ENCODE peak calls at places on chromosomes 3 and 15, in five cellular contexts. I, E, C, T and S are unnamed samples.

GRCh38 chr15:32706704-32707103 is 11.1 kb upstream of the GREM1 start:
- DNase-seq in I (no peak), E (no peak), C (peak), T (no peak), S (peak)

GRCh38 chr15:95492388-95493070 is 838.0 kb upstream of the NR2F2 start:
- DNase-seq in E (no peak), C (no peak), I (no peak), T (no peak), S (peak)

GRCh38 chr3:135392151-135392550 is 573.4 kb upstream of the PPP2R3A start:
- DNase-seq in C (no peak), E (no peak), T (no peak), I (no peak), S (no peak)

GRCh38 chr15:31269961-31270575 is 56.6 kb upstream of the KLF13 start:
- DNase-seq in I (no peak), C (no peak), T (no peak), E (no peak), S (no peak)

GRCh38 chr3:16300881-16301359 is 35.9 kb downstream of the OXNAD1 start:
- DNase-seq in T (no peak), I (no peak), E (no peak), C (no peak), S (no peak)

GRCh38 chr3:50971487-50971924 is 296.8 kb downstream of the DOCK3 start:
- DNase-seq in T (no peak), I (peak), E (peak), C (peak), S (peak)

GRCh38 chr3:73716418-73716817 is 91.7 kb upstream of the PDZRN3 start:
- DNase-seq in C (peak), E (no peak), T (no peak), I (no peak), S (peak)

GRCh38 chr3:155747867-155748266 is 3.0 kb upstream of the PLCH1 start:
- DNase-seq in T (no peak), E (no peak), I (no peak), C (no peak), S (no peak)

GRCh38 chr3:111737712-111738097 is 121.4 kb upstream of the PHLDB2 start:
- DNase-seq in I (no peak), T (no peak), C (peak), E (no peak), S (peak)

GRCh38 chr3:155070932-155071387 is 9.2 kb upstream of the MME start:
- DNase-seq in I (no peak), T (no peak), C (peak), E (no peak), S (peak)

GRCh38 chr3:188513662-188514328 is 359.8 kb downstream of the LPP start:
- DNase-seq in E (no peak), T (no peak), I (no peak), C (no peak), S (no peak)

GRCh38 chr15:77773903-77774302 is 141.2 kb upstream of the LINGO1 start:
- DNase-seq in I (no peak), E (peak), C (no peak), T (no peak), S (no peak)

GRCh38 chr3:12934431-12934830 is 93.1 kb upstream of the RPL32 start:
- DNase-seq in T (no peak), C (no peak), E (no peak), I (no peak), S (no peak)

GRCh38 chr3:43727930-43728329 is 37.2 kb downstream of the ABHD5 start:
- DNase-seq in E (no peak), I (no peak), C (no peak), T (no peak), S (no peak)

GRCh38 chr3:44529927-44530326 is 25.1 kb upstream of the ZKSCAN7 start:
- DNase-seq in C (no peak), E (peak), I (peak), T (no peak), S (no peak)

GRCh38 chr3:124985358-124985757 is 50.8 kb upstream of the MUC13 start:
- DNase-seq in C (peak), E (no peak), I (no peak), T (no peak), S (peak)

GRCh38 chr15:70504305-70504951 is 258.9 kb downstream of the UACA start:
- DNase-seq in C (peak), E (peak), I (no peak), T (no peak), S (no peak)

GRCh38 chr3:179898024-179898423 is 138.7 kb downstream of the PEX5L start:
- DNase-seq in E (peak), T (no peak), C (peak), I (peak), S (peak)

GRCh38 chr3:152719264-152719663 is 115.7 kb upstream of the P2RY1 start:
- DNase-seq in E (no peak), T (no peak), I (no peak), C (peak), S (peak)

GRCh38 chr15:59344311-59344710 is 28.4 kb downstream of the MYO1E start:
- DNase-seq in T (no peak), C (no peak), E (no peak), I (no peak), S (no peak)

GRCh38 chr3:151101270-151101954 is 15.9 kb downstream of the MED12L start:
- DNase-seq in E (no peak), C (no peak), T (no peak), I (no peak), S (no peak)

GRCh38 chr15:76648732-76649444 is 256.3 kb downstream of the SCAPER start:
- DNase-seq in E (no peak), I (no peak), C (no peak), T (no peak), S (no peak)

GRCh38 chr15:94198633-94199032 is 32.7 kb upstream of the MCTP2 start:
- DNase-seq in I (no peak), C (no peak), E (no peak), T (no peak), S (no peak)

GRCh38 chr3:190847423-190847822 is 15.1 kb downstream of the GMNC start:
- DNase-seq in E (no peak), T (no peak), C (no peak), I (no peak), S (no peak)

GRCh38 chr3:40616420-40616819 is 91.7 kb downstream of the ZNF621 start:
- DNase-seq in C (no peak), I (no peak), E (no peak), T (no peak), S (no peak)

GRCh38 chr15:78997981-78998499 is 53.2 kb upstream of the CTSH start:
- DNase-seq in I (no peak), C (no peak), T (no peak), E (no peak), S (no peak)

GRCh38 chr15:68285243-68285980 is 7.9 kb downstream of the FEM1B start:
- DNase-seq in E (no peak), I (peak), C (no peak), T (no peak), S (no peak)

GRCh38 chr15:50066202-50066601 is 52.8 kb downstream of the ATP8B4 start:
- DNase-seq in E (no peak), C (peak), T (no peak), I (no peak), S (peak)

GRCh38 chr3:123947482-123947881 is 13.5 kb downstream of the CCDC14 start:
- DNase-seq in C (no peak), I (no peak), E (no peak), T (no peak), S (no peak)

GRCh38 chr3:37892917-37893595 is 31.4 kb downstream of the CTDSPL start:
- DNase-seq in T (no peak), I (peak), C (no peak), E (no peak), S (no peak)